ENCODE peak calls at places on chromosomes 3 and 15, in nine cellular contexts. One of them, this sample, is unnamed.

GRCh38 chr3:31051226-31051625 is 156.8 kb upstream of the GADL1 start:
- DNase-seq in colonic mucosa: no peak
- DNase-seq in bronchial epithelial cell: peak; percentile 40
- DNase-seq in fibroblast of lung: no peak
- DNase-seq in effector memory CD4-positive, alpha-beta T cell: no peak
- DNase-seq in GM23248: no peak
- DNase-seq in CD8-positive, alpha-beta T cell: no peak
- DNase-seq in Peyer's patch: no peak
- DNase-seq in body of pancreas: no peak
- DNase-seq in this sample: no peak

GRCh38 chr3:181726351-181727121 is 14.8 kb downstream of the SOX2 start:
- DNase-seq in colonic mucosa: no peak
- DNase-seq in bronchial epithelial cell: peak; percentile 29
- DNase-seq in fibroblast of lung: peak; percentile 48
- DNase-seq in effector memory CD4-positive, alpha-beta T cell: no peak
- DNase-seq in GM23248: no peak
- DNase-seq in CD8-positive, alpha-beta T cell: no peak
- DNase-seq in Peyer's patch: no peak
- DNase-seq in body of pancreas: no peak
- DNase-seq in this sample: no peak

GRCh38 chr3:196990654-196991053 is 22.0 kb upstream of the PIGZ start:
- DNase-seq in colonic mucosa: no peak
- DNase-seq in bronchial epithelial cell: no peak
- DNase-seq in fibroblast of lung: no peak
- DNase-seq in effector memory CD4-positive, alpha-beta T cell: no peak
- DNase-seq in GM23248: no peak
- DNase-seq in CD8-positive, alpha-beta T cell: no peak
- DNase-seq in Peyer's patch: no peak
- DNase-seq in body of pancreas: no peak
- DNase-seq in this sample: no peak

GRCh38 chr3:33658971-33659848 is 58.8 kb downstream of the CLASP2 start:
- DNase-seq in colonic mucosa: peak; percentile 50
- DNase-seq in bronchial epithelial cell: peak; percentile 47
- DNase-seq in fibroblast of lung: peak; percentile 83
- DNase-seq in effector memory CD4-positive, alpha-beta T cell: no peak
- DNase-seq in GM23248: peak; percentile 80
- DNase-seq in CD8-positive, alpha-beta T cell: peak; percentile 21
- DNase-seq in Peyer's patch: peak; percentile 57
- DNase-seq in body of pancreas: peak; percentile 79
- DNase-seq in this sample: peak; percentile 63

GRCh38 chr15:31083394-31083790 is 18.1 kb downstream of the TRPM1 start:
- DNase-seq in colonic mucosa: peak; percentile 79
- DNase-seq in bronchial epithelial cell: no peak
- DNase-seq in fibroblast of lung: no peak
- DNase-seq in effector memory CD4-positive, alpha-beta T cell: no peak
- DNase-seq in GM23248: no peak
- DNase-seq in CD8-positive, alpha-beta T cell: no peak
- DNase-seq in Peyer's patch: no peak
- DNase-seq in body of pancreas: peak; percentile 64
- DNase-seq in this sample: peak; percentile 58

GRCh38 chr3:23761440-23761896 is 44.3 kb upstream of the UBE2E1 start:
- DNase-seq in colonic mucosa: peak; percentile 37
- DNase-seq in bronchial epithelial cell: peak; percentile 66
- DNase-seq in fibroblast of lung: peak; percentile 27
- DNase-seq in effector memory CD4-positive, alpha-beta T cell: no peak
- DNase-seq in GM23248: peak; percentile 36
- DNase-seq in CD8-positive, alpha-beta T cell: no peak
- DNase-seq in Peyer's patch: no peak
- DNase-seq in body of pancreas: peak; percentile 26
- DNase-seq in this sample: no peak

GRCh38 chr3:5194801-5195509 is 7.4 kb downstream of the EDEM1 start:
- DNase-seq in colonic mucosa: no peak
- DNase-seq in bronchial epithelial cell: peak; percentile 96
- DNase-seq in fibroblast of lung: peak; percentile 93
- DNase-seq in effector memory CD4-positive, alpha-beta T cell: peak; percentile 47
- DNase-seq in GM23248: peak; percentile 93
- DNase-seq in CD8-positive, alpha-beta T cell: peak; percentile 51
- DNase-seq in Peyer's patch: peak; percentile 53
- DNase-seq in body of pancreas: peak; percentile 14
- DNase-seq in this sample: no peak

GRCh38 chr3:98827221-98827620 is 64.1 kb downstream of the ST3GAL6 start:
- DNase-seq in colonic mucosa: no peak
- DNase-seq in bronchial epithelial cell: no peak
- DNase-seq in fibroblast of lung: peak; percentile 74
- DNase-seq in effector memory CD4-positive, alpha-beta T cell: no peak
- DNase-seq in GM23248: no peak
- DNase-seq in CD8-positive, alpha-beta T cell: no peak
- DNase-seq in Peyer's patch: no peak
- DNase-seq in body of pancreas: no peak
- DNase-seq in this sample: no peak

GRCh38 chr3:42814914-42815507 is 5.8 kb downstream of the ACKR2 start:
- DNase-seq in colonic mucosa: no peak
- DNase-seq in bronchial epithelial cell: peak; percentile 71
- DNase-seq in fibroblast of lung: no peak
- DNase-seq in effector memory CD4-positive, alpha-beta T cell: no peak
- DNase-seq in GM23248: peak; percentile 12
- DNase-seq in CD8-positive, alpha-beta T cell: no peak
- DNase-seq in Peyer's patch: no peak
- DNase-seq in body of pancreas: no peak
- DNase-seq in this sample: no peak

GRCh38 chr3:147775816-147776530 is 366.8 kb downstream of the ZIC1 start:
- DNase-seq in colonic mucosa: no peak
- DNase-seq in bronchial epithelial cell: no peak
- DNase-seq in fibroblast of lung: peak; percentile 84
- DNase-seq in effector memory CD4-positive, alpha-beta T cell: no peak
- DNase-seq in GM23248: peak; percentile 86
- DNase-seq in CD8-positive, alpha-beta T cell: no peak
- DNase-seq in Peyer's patch: no peak
- DNase-seq in body of pancreas: no peak
- DNase-seq in this sample: no peak

DNA sequence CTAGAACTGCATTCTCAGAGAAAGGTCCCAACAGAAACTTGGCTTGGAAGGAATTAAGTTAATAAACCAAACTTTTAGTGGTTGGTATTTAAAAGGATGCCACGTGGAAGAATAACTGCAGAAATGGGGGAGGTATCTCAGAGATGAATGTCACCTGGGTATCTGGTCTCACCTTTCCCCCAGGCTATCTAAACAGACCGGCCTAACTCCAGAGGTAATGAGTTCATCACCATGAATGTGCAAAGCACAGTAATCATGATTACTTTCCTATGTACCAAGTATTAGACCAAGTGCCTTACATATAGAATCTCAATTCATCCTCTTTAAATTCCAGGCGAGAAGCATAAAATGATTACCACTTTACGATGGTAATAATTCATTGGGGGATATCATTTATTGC is 80.8 kb downstream of the FBN1 start:
- DNase-seq in colonic mucosa: no peak
- DNase-seq in bronchial epithelial cell: peak; percentile 54
- DNase-seq in fibroblast of lung: no peak
- DNase-seq in effector memory CD4-positive, alpha-beta T cell: no peak
- DNase-seq in GM23248: no peak
- DNase-seq in CD8-positive, alpha-beta T cell: no peak
- DNase-seq in Peyer's patch: no peak
- DNase-seq in body of pancreas: no peak
- DNase-seq in this sample: no peak
- H3K36me3 ChIP-seq in colonic mucosa: no peaks in the 10 kb centered on the region
- H3K36me3 ChIP-seq in bronchial epithelial cell: no peaks in the 10 kb centered on the region
- H3K36me3 ChIP-seq in fibroblast of lung: peaks cover 2% of the 10 kb centered on the region
- H3K36me3 ChIP-seq in effector memory CD4-positive, alpha-beta T cell: no peaks in the 10 kb centered on the region
- H3K36me3 ChIP-seq in GM23248: peaks cover 24% of the 10 kb centered on the region
- H3K36me3 ChIP-seq in CD8-positive, alpha-beta T cell: no peaks in the 10 kb centered on the region
- H3K36me3 ChIP-seq in Peyer's patch: no peaks in the 10 kb centered on the region
- H3K36me3 ChIP-seq in body of pancreas: no peaks in the 10 kb centered on the region
- H3K36me3 ChIP-seq in this sample: no peaks in the 10 kb centered on the region

GRCh38 chr15:29270169-29270955 is 740 bp upstream of the NSMCE3 start:
- DNase-seq in colonic mucosa: peak; percentile 21
- DNase-seq in bronchial epithelial cell: peak; percentile 68
- DNase-seq in fibroblast of lung: peak; percentile 49
- DNase-seq in effector memory CD4-positive, alpha-beta T cell: no peak
- DNase-seq in GM23248: peak; percentile 76
- DNase-seq in CD8-positive, alpha-beta T cell: peak; percentile 17
- DNase-seq in Peyer's patch: no peak
- DNase-seq in body of pancreas: no peak
- DNase-seq in this sample: no peak
- H3K4me3 ChIP-seq in colonic mucosa: peak overlapping the region; percentile 92
- H3K4me3 ChIP-seq in bronchial epithelial cell: peak overlapping the region; percentile 78
- H3K4me3 ChIP-seq in fibroblast of lung: peak overlapping the region; percentile 84
- H3K4me3 ChIP-seq in effector memory CD4-positive, alpha-beta T cell: peak overlapping the region; percentile 58
- H3K4me3 ChIP-seq in GM23248: peak overlapping the region; percentile 89
- H3K4me3 ChIP-seq in CD8-positive, alpha-beta T cell: peak overlapping the region; percentile 71
- H3K4me3 ChIP-seq in Peyer's patch: peak overlapping the region; percentile 86
- H3K4me3 ChIP-seq in body of pancreas: peak overlapping the region; percentile 37
- H3K4me3 ChIP-seq in this sample: peak overlapping the region; percentile 67

GRCh38 chr3:12935023-12935860 is 93.9 kb upstream of the RPL32 start:
- DNase-seq in colonic mucosa: no peak
- DNase-seq in bronchial epithelial cell: no peak
- DNase-seq in fibroblast of lung: peak; percentile 22
- DNase-seq in effector memory CD4-positive, alpha-beta T cell: no peak
- DNase-seq in GM23248: no peak
- DNase-seq in CD8-positive, alpha-beta T cell: no peak
- DNase-seq in Peyer's patch: no peak
- DNase-seq in body of pancreas: no peak
- DNase-seq in this sample: no peak

GRCh38 chr3:12939137-12939536 is 97.8 kb upstream of the RPL32 start:
- DNase-seq in colonic mucosa: no peak
- DNase-seq in bronchial epithelial cell: no peak
- DNase-seq in fibroblast of lung: no peak
- DNase-seq in effector memory CD4-positive, alpha-beta T cell: no peak
- DNase-seq in GM23248: no peak
- DNase-seq in CD8-positive, alpha-beta T cell: no peak
- DNase-seq in Peyer's patch: no peak
- DNase-seq in body of pancreas: no peak
- DNase-seq in this sample: no peak

GRCh38 chr3:12935861-12936830 is 94.8 kb upstream of the RPL32 start:
- DNase-seq in colonic mucosa: no peak
- DNase-seq in bronchial epithelial cell: no peak
- DNase-seq in fibroblast of lung: no peak
- DNase-seq in effector memory CD4-positive, alpha-beta T cell: no peak
- DNase-seq in GM23248: no peak
- DNase-seq in CD8-positive, alpha-beta T cell: no peak
- DNase-seq in Peyer's patch: no peak
- DNase-seq in body of pancreas: no peak
- DNase-seq in this sample: no peak

GRCh38 chr3:12940854-12941253 is 99.5 kb upstream of the RPL32 start:
- DNase-seq in colonic mucosa: no peak
- DNase-seq in bronchial epithelial cell: no peak
- DNase-seq in fibroblast of lung: no peak
- DNase-seq in effector memory CD4-positive, alpha-beta T cell: no peak
- DNase-seq in GM23248: no peak
- DNase-seq in CD8-positive, alpha-beta T cell: no peak
- DNase-seq in Peyer's patch: no peak
- DNase-seq in body of pancreas: no peak
- DNase-seq in this sample: no peak

GRCh38 chr3:12938258-12938711 is 96.9 kb upstream of the RPL32 start:
- DNase-seq in colonic mucosa: peak; percentile 22
- DNase-seq in bronchial epithelial cell: no peak
- DNase-seq in fibroblast of lung: no peak
- DNase-seq in effector memory CD4-positive, alpha-beta T cell: no peak
- DNase-seq in GM23248: peak; percentile 47
- DNase-seq in CD8-positive, alpha-beta T cell: no peak
- DNase-seq in Peyer's patch: no peak
- DNase-seq in body of pancreas: no peak
- DNase-seq in this sample: no peak
- H3K36me3 ChIP-seq in colonic mucosa: no peaks in the 10 kb centered on the region
- H3K36me3 ChIP-seq in bronchial epithelial cell: peaks cover 22% of the 10 kb centered on the region
- H3K36me3 ChIP-seq in fibroblast of lung: peaks cover 7% of the 10 kb centered on the region
- H3K36me3 ChIP-seq in effector memory CD4-positive, alpha-beta T cell: peaks cover 83% of the 10 kb centered on the region
- H3K36me3 ChIP-seq in GM23248: peaks cover 3% of the 10 kb centered on the region
- H3K36me3 ChIP-seq in CD8-positive, alpha-beta T cell: peaks cover 67% of the 10 kb centered on the region
- H3K36me3 ChIP-seq in Peyer's patch: no peaks in the 10 kb centered on the region
- H3K36me3 ChIP-seq in body of pancreas: peaks cover 4% of the 10 kb centered on the region
- H3K36me3 ChIP-seq in this sample: no peaks in the 10 kb centered on the region

DNA sequence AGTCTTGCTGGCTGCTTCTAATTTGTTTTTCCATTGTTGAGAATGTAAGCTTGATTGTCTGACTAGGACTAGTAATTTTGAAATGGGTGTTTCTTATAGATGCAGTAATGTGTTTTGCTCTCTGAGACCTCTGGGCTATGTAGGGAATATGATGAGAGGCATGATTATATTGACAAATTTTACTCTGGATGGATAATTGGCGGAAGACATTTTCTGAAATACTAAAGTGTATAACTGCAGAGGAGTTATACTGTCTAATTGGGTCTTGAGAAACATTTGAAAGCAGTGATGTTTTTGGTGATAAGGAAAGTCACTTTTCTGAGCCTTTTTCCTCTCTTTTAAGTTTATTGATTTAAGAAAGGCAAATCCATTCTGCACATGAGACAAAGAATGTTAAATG is 1.8 kb downstream of the ATP2C1 start:
- DNase-seq in colonic mucosa: no peak
- DNase-seq in bronchial epithelial cell: no peak
- DNase-seq in fibroblast of lung: no peak
- DNase-seq in effector memory CD4-positive, alpha-beta T cell: no peak
- DNase-seq in GM23248: no peak
- DNase-seq in CD8-positive, alpha-beta T cell: no peak
- DNase-seq in Peyer's patch: no peak
- DNase-seq in body of pancreas: no peak
- DNase-seq in this sample: no peak
- H3K4me3 ChIP-seq in colonic mucosa: no peak overlapping the region
- H3K4me3 ChIP-seq in bronchial epithelial cell: no peak overlapping the region
- H3K4me3 ChIP-seq in fibroblast of lung: peak overlapping the region; percentile 88
- H3K4me3 ChIP-seq in effector memory CD4-positive, alpha-beta T cell: no peak overlapping the region
- H3K4me3 ChIP-seq in GM23248: peak overlapping the region; percentile 92
- H3K4me3 ChIP-seq in CD8-positive, alpha-beta T cell: no peak overlapping the region
- H3K4me3 ChIP-seq in Peyer's patch: no peak overlapping the region
- H3K4me3 ChIP-seq in body of pancreas: no peak overlapping the region
- H3K4me3 ChIP-seq in this sample: no peak overlapping the region

DNA sequence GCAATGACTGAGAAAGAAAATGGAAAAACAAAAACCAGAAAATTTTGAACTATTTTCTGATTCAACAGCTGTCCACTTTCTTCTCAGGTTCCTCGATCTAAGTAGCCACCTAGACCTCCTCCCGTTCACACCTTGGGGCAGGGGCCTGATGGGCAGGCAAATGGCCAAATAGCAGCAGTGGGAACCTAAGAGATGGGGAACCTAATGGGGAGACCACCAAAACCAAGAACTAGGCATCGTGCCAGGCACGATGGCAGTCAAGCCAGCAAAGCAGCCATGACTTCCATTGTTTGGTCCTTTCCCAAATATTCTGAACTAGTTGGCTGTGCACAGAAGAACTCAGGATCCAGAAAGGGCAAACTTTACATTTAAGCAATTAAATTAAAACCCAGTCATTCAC is 57.1 kb downstream of the CAPN7 start:
- DNase-seq in colonic mucosa: no peak
- DNase-seq in bronchial epithelial cell: no peak
- DNase-seq in fibroblast of lung: no peak
- DNase-seq in effector memory CD4-positive, alpha-beta T cell: no peak
- DNase-seq in GM23248: no peak
- DNase-seq in CD8-positive, alpha-beta T cell: no peak
- DNase-seq in Peyer's patch: no peak
- DNase-seq in body of pancreas: no peak
- DNase-seq in this sample: no peak
- H3K36me3 ChIP-seq in colonic mucosa: no peaks in the 10 kb centered on the region
- H3K36me3 ChIP-seq in bronchial epithelial cell: no peaks in the 10 kb centered on the region
- H3K36me3 ChIP-seq in fibroblast of lung: no peaks in the 10 kb centered on the region
- H3K36me3 ChIP-seq in effector memory CD4-positive, alpha-beta T cell: peaks cover 48% of the 10 kb centered on the region
- H3K36me3 ChIP-seq in GM23248: peaks cover 16% of the 10 kb centered on the region
- H3K36me3 ChIP-seq in CD8-positive, alpha-beta T cell: peaks cover 23% of the 10 kb centered on the region
- H3K36me3 ChIP-seq in Peyer's patch: no peaks in the 10 kb centered on the region
- H3K36me3 ChIP-seq in body of pancreas: no peaks in the 10 kb centered on the region
- H3K36me3 ChIP-seq in this sample: no peaks in the 10 kb centered on the region

This sample was measured in mucosa of descending colon.